ENCODE peak calls at places on chromosomes 1 and 21, in nine cellular contexts. R is heart left ventricle; Y is SHP77; S is AG08396; Q is DMS53; G is stimulated activated CD8-positive, alpha-beta memory T cell treated with anti-CD3 and anti-CD28 coated beads, Interleukin-7, amount 100 ng/mL, for 1 hour; H is Ammon's horn; W is progenitor cell of endocrine pancreas; F is HT-29. I is an unnamed sample.

GRCh38 chr1:46513536-46513935 is 23.9 kb downstream of the DMBX1 start:
- DNase-seq in H (no peak), W (no peak), F (no peak), R (no peak), G (no peak), Y (no peak), S (no peak), Q (no peak), I (no peak)

GRCh38 chr1:228216371-228217320 is 8.8 kb downstream of the OBSCN start:
- DNase-seq in Y (peak), Q (no peak), S (no peak), R (peak), G (no peak), H (no peak), F (no peak), W (no peak), I (no peak)

GRCh38 chr1:184002071-184002470 is 35.5 kb downstream of the COLGALT2 start:
- DNase-seq in Q (peak), S (peak), Y (no peak), G (no peak), F (peak), R (no peak), H (peak), W (no peak), I (peak)

GRCh38 chr1:36883315-36883949 is 150.9 kb downstream of the GRIK3 start:
- DNase-seq in Q (no peak), H (no peak), F (no peak), Y (no peak), W (no peak), R (no peak), S (peak), G (no peak), I (no peak)

GRCh38 chr1:4691766-4692405 is 37.5 kb downstream of the AJAP1 start:
- DNase-seq in Y (no peak), H (no peak), G (no peak), W (no peak), S (no peak), Q (no peak), R (no peak), F (no peak), I (no peak)

GRCh38 chr1:67634396-67634935 is 50.5 kb upstream of the GADD45A start:
- DNase-seq in H (no peak), W (no peak), F (no peak), R (no peak), S (no peak), Q (no peak), G (no peak), Y (no peak), I (no peak)

GRCh38 chr1:23251812-23252211 is 34.5 kb upstream of the HTR1D start:
- DNase-seq in R (no peak), W (no peak), H (no peak), Y (no peak), Q (no peak), F (no peak), G (no peak), S (no peak), I (no peak)

GRCh38 chr21:45323487-45324380 is 36.0 kb upstream of the POFUT2 start:
- DNase-seq in F (no peak), R (peak), G (no peak), W (no peak), H (no peak), Y (no peak), Q (no peak), S (no peak), I (no peak)

GRCh38 chr1:71796044-71796443 is 486.3 kb downstream of the NEGR1 start:
- DNase-seq in G (no peak), F (no peak), H (no peak), Q (peak), W (no peak), S (no peak), R (no peak), Y (no peak), I (no peak)

GRCh38 chr1:110829955-110830553 is 42.9 kb upstream of the CD53 start:
- DNase-seq in F (peak), H (no peak), G (no peak), W (no peak), R (no peak), Y (peak), S (peak), Q (peak), I (peak)

GRCh38 chr1:56965916-56966697 is at the start of gene C8B:
- DNase-seq in G (no peak), S (no peak), F (no peak), H (no peak), W (no peak), Q (peak), Y (no peak), R (no peak), I (no peak)

GRCh38 chr1:214117780-214118179 is 130.0 kb downstream of the PROX1 start:
- DNase-seq in Q (no peak), S (no peak), Y (no peak), G (no peak), F (no peak), H (no peak), R (no peak), W (no peak), I (no peak)

GRCh38 chr1:36212782-36213181 is 11.5 kb upstream of the THRAP3 start:
- DNase-seq in H (no peak), Y (no peak), W (no peak), S (no peak), Q (no peak), G (no peak), F (peak), R (no peak), I (no peak)

GRCh38 chr1:100736324-100736723 is 16.8 kb downstream of the VCAM1 start:
- DNase-seq in W (no peak), S (no peak), Y (no peak), H (no peak), F (no peak), Q (peak), R (no peak), G (no peak), I (no peak)

GRCh38 chr1:185159966-185160365 is 3.0 kb downstream of the SWT1 start:
- DNase-seq in S (no peak), G (no peak), R (no peak), Y (no peak), H (no peak), W (no peak), F (no peak), Q (no peak), I (no peak)

GRCh38 chr1:203625623-203626189 is 926 bp upstream of the ATP2B4 start:
- DNase-seq in S (no peak), Y (no peak), W (no peak), H (peak), R (no peak), Q (peak), F (peak), G (no peak), I (peak)

GRCh38 chr21:33299181-33299752 is 25.5 kb upstream of the IFNAR1 start:
- DNase-seq in S (no peak), Y (no peak), Q (peak), H (peak), F (no peak), W (no peak), R (no peak), G (no peak), I (no peak)

GRCh38 chr1:6711174-6711573 is 9.6 kb upstream of the DNAJC11 start:
- DNase-seq in G (no peak), W (no peak), F (no peak), H (no peak), Q (no peak), S (no peak), R (no peak), Y (no peak), I (no peak)

GRCh38 chr1:84853743-84854721 is 39.0 kb downstream of the LPAR3 start:
- DNase-seq in W (no peak), H (no peak), Y (no peak), R (no peak), S (peak), G (no peak), Q (peak), F (peak), I (peak)

GRCh38 chr1:177091036-177091435 is 73.5 kb downstream of the ASTN1 start:
- DNase-seq in W (no peak), S (no peak), Q (no peak), H (no peak), Y (no peak), F (no peak), G (no peak), R (no peak), I (no peak)

GRCh38 chr1:17122449-17123194 is 3.4 kb upstream of the PADI2 start:
- DNase-seq in W (no peak), Q (peak), Y (no peak), R (no peak), G (no peak), H (no peak), S (no peak), F (peak), I (no peak)

GRCh38 chr21:31397939-31398338 is 53.9 kb upstream of the TIAM1 start:
- DNase-seq in Y (no peak), W (no peak), F (no peak), Q (no peak), G (no peak), H (no peak), R (no peak), S (no peak), I (no peak)

GRCh38 chr21:42212261-42212660 is 6.7 kb upstream of the ABCG1 start:
- DNase-seq in F (no peak), Q (no peak), G (no peak), H (no peak), W (no peak), Y (no peak), R (no peak), S (no peak), I (no peak)

I was measured in SK-MEL-5.